ENCODE peak calls at places on chromosomes 2 and 18, in six cellular contexts. S, L, G, B, A and N are unnamed samples.

GRCh38 chr2:116668691-116669090 is 1145.8 kb upstream of the DDX18 start:
- DNase-seq in L (no peak), A (no peak), G (no peak), S (no peak), B (no peak), N (no peak)

GRCh38 chr2:82524826-82525225 is 1934.3 kb downstream of the SUCLG1 start:
- DNase-seq in A (no peak), B (no peak), G (no peak), L (no peak), S (no peak), N (no peak)

GRCh38 chr2:44443510-44443909 is 81.8 kb downstream of the CAMKMT start:
- DNase-seq in G (no peak), L (no peak), B (no peak), S (no peak), A (no peak), N (no peak)

GRCh38 chr2:181157326-181157725 is 176.9 kb downstream of the UBE2E3 start:
- DNase-seq in G (no peak), S (no peak), B (peak), A (peak), L (peak), N (no peak)

GRCh38 chr2:42504364-42505230 is 10.8 kb upstream of the KCNG3 start:
- DNase-seq in S (no peak), B (no peak), A (no peak), G (no peak), L (no peak), N (no peak)

GRCh38 chr2:23155022-23155421 is 230.0 kb upstream of the KLHL29 start:
- DNase-seq in B (no peak), S (no peak), L (no peak), G (no peak), A (no peak), N (no peak)

GRCh38 chr2:71510196-71510807 is 56.9 kb downstream of the DYSF start:
- DNase-seq in A (no peak), B (peak), G (peak), S (peak), L (peak), N (peak)

GRCh38 chr2:220946552-220946951 is 625.6 kb downstream of the EPHA4 start:
- DNase-seq in G (no peak), B (peak), A (no peak), L (peak), S (no peak), N (peak)

GRCh38 chr2:231391981-231392380 is 3.5 kb upstream of the B3GNT7 start:
- DNase-seq in G (no peak), B (no peak), S (no peak), A (no peak), L (no peak), N (no peak)

GRCh38 chr2:168624028-168624427 is 168.0 kb downstream of the CERS6 start:
- DNase-seq in B (no peak), A (no peak), L (no peak), G (no peak), S (no peak), N (no peak)

GRCh38 chr18:36355511-36355910 is 58.0 kb downstream of the FHOD3 start:
- DNase-seq in G (no peak), A (no peak), B (peak), L (peak), S (peak), N (no peak)

GRCh38 chr2:38535745-38536506 is 66.8 kb downstream of the HNRNPLL start:
- DNase-seq in S (peak), G (peak), B (no peak), A (no peak), L (peak), N (peak)

GRCh38 chr2:234724850-234725249 is 227.0 kb upstream of the SH3BP4 start:
- DNase-seq in S (no peak), L (no peak), A (no peak), G (no peak), B (no peak), N (no peak)

GRCh38 chr2:163551974-163552373 is 183.8 kb downstream of the FIGN start:
- DNase-seq in A (no peak), S (no peak), B (peak), G (no peak), L (peak), N (peak)

GRCh38 chr18:62281684-62282083 is 43.4 kb upstream of the TNFRSF11A start:
- DNase-seq in G (no peak), S (no peak), B (peak), A (peak), L (peak), N (peak)

GRCh38 chr2:208386546-208386945 is 20.0 kb upstream of the PTH2R start:
- DNase-seq in A (no peak), S (no peak), B (no peak), L (no peak), G (no peak), N (no peak)

GRCh38 chr2:16315458-16315835 is 350.2 kb downstream of the CYRIA start:
- DNase-seq in L (no peak), A (no peak), B (no peak), G (no peak), S (no peak), N (no peak)

GRCh38 chr2:2791606-2792005 is 460.5 kb upstream of the MYT1L start:
- DNase-seq in L (no peak), B (no peak), G (peak), S (no peak), A (no peak), N (no peak)

GRCh38 chr2:174059875-174060226 is 94.7 kb upstream of the SP3 start:
- DNase-seq in G (no peak), L (peak), S (no peak), B (peak), A (no peak), N (peak)

GRCh38 chr2:235106874-235107639 is 155.2 kb downstream of the SH3BP4 start:
- DNase-seq in G (no peak), A (peak), L (peak), B (peak), S (peak), N (peak)

GRCh38 chr2:240500561-240501423 is 57.0 kb downstream of the ANKMY1 start:
- DNase-seq in G (peak), L (no peak), A (no peak), B (no peak), S (peak), N (no peak)

GRCh38 chr2:60725466-60725865 is 30.6 kb upstream of the PAPOLG start:
- DNase-seq in A (no peak), L (no peak), G (no peak), B (no peak), S (no peak), N (no peak)

GRCh38 chr2:217901826-217902225 is 101.0 kb downstream of the TNS1 start:
- DNase-seq in B (peak), G (no peak), L (peak), S (peak), A (peak), N (peak)

GRCh38 chr2:10554961-10555809 is 107.1 kb upstream of the ODC1 start:
- DNase-seq in B (no peak), L (no peak), A (no peak), G (peak), S (no peak), N (no peak)

GRCh38 chr2:185859506-185859905 is 120.9 kb downstream of the FSIP2 start:
- DNase-seq in B (peak), A (no peak), G (no peak), S (no peak), L (no peak), N (peak)

GRCh38 chr2:6913415-6914157 is 3.6 kb upstream of the RNF144A start:
- DNase-seq in S (no peak), L (no peak), B (no peak), A (no peak), G (no peak), N (no peak)

GRCh38 chr2:41475959-41476358 is 571.9 kb upstream of the PKDCC start:
- DNase-seq in A (no peak), B (no peak), G (no peak), L (no peak), S (no peak), N (no peak)

GRCh38 chr2:238290079-238290478 is 1.7 kb upstream of the PER2 start:
- DNase-seq in S (no peak), G (no peak), B (peak), A (no peak), L (no peak), N (peak)

GRCh38 chr2:223026357-223027110 is 25.5 kb upstream of the KCNE4 start:
- DNase-seq in B (no peak), L (peak), S (no peak), A (no peak), G (no peak), N (peak)

GRCh38 chr2:238121511-238122286 is 16.8 kb upstream of the KLHL30 start:
- DNase-seq in A (no peak), S (no peak), B (no peak), L (no peak), G (peak), N (no peak)

GRCh38 chr2:37189452-37190153 is 1.1 kb upstream of the SULT6B1 start:
- DNase-seq in B (peak), G (no peak), A (peak), L (peak), S (peak), N (peak)

GRCh38 chr18:36176177-36176584 is 11.1 kb upstream of the MOCOS start:
- DNase-seq in A (no peak), L (no peak), G (no peak), S (no peak), B (no peak), N (no peak)

GRCh38 chr2:75523313-75524275 is 37.1 kb downstream of the EVA1A start:
- DNase-seq in L (peak), B (peak), A (no peak), G (no peak), S (no peak), N (peak)

GRCh38 chr2:190530211-190530639 is 4.3 kb downstream of the NEMP2 start:
- DNase-seq in B (peak), S (no peak), G (no peak), A (peak), L (no peak), N (no peak)

GRCh38 chr2:46815121-46815802 is 100.3 kb downstream of the MCFD2 start:
- DNase-seq in S (no peak), B (no peak), L (no peak), G (no peak), A (no peak), N (no peak)
- H3K4me3 ChIP-seq in S (no peak), B (no peak), L (no peak), G (no peak), A (no peak), N (no peak)

GRCh38 chr2:129870646-129871335 is 108.7 kb upstream of the RAB6C start:
- DNase-seq in S (no peak), G (no peak), B (no peak), L (no peak), A (no peak), N (no peak)
- H3K4me3 ChIP-seq in S (no peak), G (no peak), B (no peak), L (no peak), A (no peak), N (no peak)

GRCh38 chr2:12721571-12722444 is 5.1 kb downstream of the TRIB2 start:
- DNase-seq in A (peak), L (no peak), G (peak), S (no peak), B (peak), N (peak)

GRCh38 chr2:12719400-12720104 is 2.8 kb downstream of the TRIB2 start:
- DNase-seq in S (no peak), B (peak), A (no peak), L (peak), G (no peak), N (peak)

GRCh38 chr2:12718662-12719399 is 2.1 kb downstream of the TRIB2 start:
- DNase-seq in L (peak), A (no peak), S (no peak), G (peak), B (no peak), N (no peak)

GRCh38 chr2:12720181-12720580 is 3.4 kb downstream of the TRIB2 start:
- DNase-seq in B (no peak), L (peak), A (no peak), S (no peak), G (no peak), N (no peak)

GRCh38 chr2:12720752-12721151 is 4.0 kb downstream of the TRIB2 start:
- DNase-seq in G (no peak), S (no peak), B (no peak), A (no peak), L (no peak), N (no peak)
- H3K4me3 ChIP-seq in G (peak), S (peak), B (peak), A (peak), L (peak), N (no peak)

GRCh38 chr2:64646007-64646880 is 7.5 kb downstream of the SERTAD2 start:
- DNase-seq in A (no peak), S (peak), G (peak), L (peak), B (no peak), N (peak)
- H3K4me3 ChIP-seq in A (no peak), S (peak), G (no peak), L (peak), B (no peak), N (no peak)